ENCODE peak calls at places on chromosomes 7 and 10, in seven cellular contexts. K, D, E, Z, R, L and V are unnamed samples.

GRCh38 chr7:35334511-35334910 is 80.6 kb upstream of the TBX20 start:
- DNase-seq in K (no peak), D (no peak), E (peak), Z (no peak), R (no peak), L (no peak), V (no peak)

GRCh38 chr10:17335065-17335464 is 107.0 kb downstream of the VIM start:
- DNase-seq in K (no peak), D (no peak), E (peak), Z (no peak), R (no peak), L (no peak), V (no peak)

GRCh38 chr10:86103391-86104101 is 263.0 kb downstream of the GRID1 start:
- DNase-seq in K (no peak), D (peak), E (no peak), Z (no peak), R (no peak), L (no peak), V (no peak)

GRCh38 chr10:52742723-52743122 is 29.9 kb downstream of the MBL2 start:
- DNase-seq in K (no peak), D (no peak), E (no peak), Z (no peak), R (no peak), L (no peak), V (no peak)

GRCh38 chr10:118259288-118259906 is 82.7 kb downstream of the FAM204A start:
- DNase-seq in K (peak), D (no peak), E (peak), Z (peak), R (no peak), L (peak), V (peak)

GRCh38 chr10:102225646-102226541 is at the start of gene ELOVL3:
- DNase-seq in K (peak), D (peak), E (peak), Z (peak), R (peak), L (peak), V (peak)

GRCh38 chr7:137772748-137773147 is 74.0 kb downstream of the DGKI start:
- DNase-seq in K (no peak), D (no peak), E (peak), Z (no peak), R (no peak), L (no peak), V (no peak)

GRCh38 chr10:90417056-90417455 is 440.8 kb downstream of the HTR7 start:
- DNase-seq in K (no peak), D (no peak), E (peak), Z (no peak), R (no peak), L (no peak), V (no peak)

GRCh38 chr10:29245476-29245875 is 43.4 kb upstream of the LYZL1 start:
- DNase-seq in K (no peak), D (no peak), E (no peak), Z (no peak), R (no peak), L (no peak), V (no peak)

GRCh38 chr7:91242097-91242846 is 22.0 kb upstream of the FZD1 start:
- DNase-seq in K (no peak), D (no peak), E (peak), Z (no peak), R (no peak), L (no peak), V (no peak)

GRCh38 chr10:125773702-125774101 is 1.9 kb downstream of the MMP21 start:
- DNase-seq in K (no peak), D (no peak), E (no peak), Z (no peak), R (no peak), L (no peak), V (no peak)

GRCh38 chr10:71347587-71348395 is 28.7 kb downstream of the SLC29A3 start:
- DNase-seq in K (no peak), D (no peak), E (no peak), Z (no peak), R (peak), L (no peak), V (no peak)

GRCh38 chr7:1900847-1901246 is 230.8 kb downstream of the ELFN1 start:
- DNase-seq in K (no peak), D (no peak), E (no peak), Z (no peak), R (peak), L (no peak), V (no peak)

GRCh38 chr10:21943633-21944265 is 59.8 kb downstream of the DNAJC1 start:
- DNase-seq in K (no peak), D (no peak), E (no peak), Z (no peak), R (no peak), L (peak), V (no peak)

GRCh38 chr7:1669954-1670893 is at the start of gene ELFN1:
- DNase-seq in K (peak), D (peak), E (peak), Z (peak), R (peak), L (no peak), V (peak)

GRCh38 chr10:29392376-29393021 is 103.6 kb downstream of the LYZL1 start:
- DNase-seq in K (peak), D (no peak), E (peak), Z (no peak), R (no peak), L (peak), V (no peak)

GRCh38 chr7:51430480-51431086 is 114.0 kb upstream of the COBL start:
- DNase-seq in K (peak), D (no peak), E (peak), Z (peak), R (no peak), L (peak), V (peak)

GRCh38 chr7:107742678-107743566 is 1.0 kb upstream of the CBLL1 start:
- DNase-seq in K (peak), D (no peak), E (no peak), Z (no peak), R (peak), L (peak), V (peak)

GRCh38 chr7:89988070-89988469 is 166.2 kb upstream of the STEAP1 start:
- DNase-seq in K (no peak), D (no peak), E (peak), Z (no peak), R (no peak), L (no peak), V (peak)